ENCODE peak calls at places on chromosomes 16 and 17, in eight cellular contexts. E is hepatic stellate cell; G is activated T-helper 2 cell treated with anti-CD3 and anti-CD28 coated beads, Interferon-gamma antibody, Interleukin-2, Interleukin-4, amounts not matched to agents 10 μg/mL and 5 μg/mL and 100 μg/mL, durations not matched to agents 14 hours and 24 hours and 36 hours; L is ureter; M is brain microvascular endothelial cell; W is DND-41; X is stimulated activated CD4-positive, alpha-beta T cell treated with anti-CD3 and anti-CD28 coated beads, Interleukin-2, amount 100 ng/mL, for 48 hours; U is H1. J is an unnamed sample.

GRCh38 chr16:49498241-49499017 is 124.8 kb downstream of the C16orf78 start:
- DNase-seq in E (no peak), G (no peak), L (no peak), M (no peak), W (no peak), X (no peak), U (no peak), J (no peak)

GRCh38 chr16:49452568-49452967 is 79.0 kb downstream of the C16orf78 start:
- DNase-seq in E (no peak), G (no peak), L (no peak), M (no peak), W (no peak), X (no peak), U (no peak), J (no peak)

GRCh38 chr16:67170168-67170947 is at the start of gene NOL3:
- DNase-seq in E (peak; percentile 93), G (peak; percentile 54), L (peak; percentile 90), M (peak; percentile 33), W (peak; percentile 66), X (peak; percentile 48), U (peak; percentile 79), J (peak; percentile 76)

GRCh38 chr17:40563371-40564052 is 1.8 kb downstream of the CCR7 start:
- DNase-seq in E (no peak), G (peak; percentile 51), L (no peak), M (no peak), W (no peak), X (peak; percentile 69), U (no peak), J (no peak)

GRCh38 chr16:4401094-4401501 is 15.3 kb downstream of the CORO7 start:
- DNase-seq in E (no peak), G (no peak), L (no peak), M (no peak), W (no peak), X (no peak), U (no peak), J (no peak)

GRCh38 chr17:66959641-66960375 is 4.7 kb upstream of the CACNG4 start:
- DNase-seq in E (no peak), G (no peak), L (no peak), M (no peak), W (no peak), X (no peak), U (no peak), J (no peak)

GRCh38 chr17:7579001-7579838 is at the start of gene CD68:
- DNase-seq in E (peak; percentile 94), G (peak; percentile 47), L (peak; percentile 88), M (peak; percentile 79), W (peak; percentile 75), X (peak; percentile 69), U (peak; percentile 77), J (peak; percentile 60)

GRCh38 chr16:67666538-67667433 is at the start of the genes C16orf86 and ENKD1:
- DNase-seq in E (peak; percentile 94), G (peak; percentile 74), L (peak; percentile 84), M (peak; percentile 23), W (peak; percentile 85), X (peak; percentile 71), U (peak; percentile 87), J (peak; percentile 78)

GRCh38 chr17:57422574-57423164 is 166.3 kb downstream of the MSI2 start:
- DNase-seq in E (peak; percentile 50), G (no peak), L (no peak), M (peak; percentile 47), W (no peak), X (no peak), U (no peak), J (no peak)

GRCh38 chr17:72432143-72432604 is 311.4 kb downstream of the SOX9 start:
- DNase-seq in E (no peak), G (no peak), L (no peak), M (no peak), W (no peak), X (no peak), U (no peak), J (no peak)

GRCh38 chr16:88697116-88697830 is 8.9 kb downstream of the RNF166 start:
- DNase-seq in E (no peak), G (no peak), L (no peak), M (no peak), W (no peak), X (no peak), U (no peak), J (no peak)

GRCh38 chr16:3478242-3478925 is 16.9 kb downstream of the C16orf90 start:
- DNase-seq in E (no peak), G (no peak), L (no peak), M (no peak), W (no peak), X (no peak), U (no peak), J (no peak)

GRCh38 chr16:19559242-19559910 is 3.9 kb downstream of the VPS35L start:
- DNase-seq in E (peak; percentile 40), G (no peak), L (no peak), M (peak; percentile 49), W (no peak), X (peak; percentile 23), U (peak; percentile 46), J (no peak)

GRCh38 chr17:56608941-56609340 is 15.4 kb downstream of the NOG start:
- DNase-seq in E (no peak), G (no peak), L (no peak), M (no peak), W (no peak), X (no peak), U (no peak), J (no peak)

J was measured in breast epithelium.